ENCODE peak calls at places on chromosomes 6 and 20, in six cellular contexts. One of them, this sample, is unnamed. For H3K4me1, the result is how much of the 10 kb centered on the place peaks cover.

GRCh38 chr6:18259675-18260447 is 4.5 kb downstream of the DEK start:
- DNase-seq in esophagus squamous epithelium: no peak
- DNase-seq in SJCRH30: no peak
- DNase-seq in ovary: no peak
- DNase-seq in adrenal gland: no peak
- DNase-seq in sigmoid colon: no peak
- DNase-seq in this sample: no peak

GRCh38 chr6:11604836-11605506 is 67.4 kb downstream of the TMEM170B start:
- DNase-seq in ovary: no peak
- DNase-seq in sigmoid colon: no peak
- DNase-seq in SJCRH30: no peak
- DNase-seq in adrenal gland: no peak
- DNase-seq in esophagus squamous epithelium: no peak
- DNase-seq in this sample: no peak

GRCh38 chr6:152094992-152095592 is 287.6 kb downstream of the ESR1 start:
- DNase-seq in sigmoid colon: peak
- DNase-seq in SJCRH30: peak
- DNase-seq in esophagus squamous epithelium: no peak
- DNase-seq in ovary: peak
- DNase-seq in adrenal gland: peak
- DNase-seq in this sample: peak

GRCh38 chr20:43669332-43669731 is 2.4 kb downstream of the MYBL2 start:
- DNase-seq in sigmoid colon: no peak
- DNase-seq in esophagus squamous epithelium: no peak
- DNase-seq in ovary: no peak
- DNase-seq in adrenal gland: peak
- DNase-seq in SJCRH30: no peak
- DNase-seq in this sample: no peak

GRCh38 chr6:140203611-140204553 is 829.4 kb upstream of the CITED2 start:
- DNase-seq in SJCRH30: no peak
- DNase-seq in sigmoid colon: no peak
- DNase-seq in adrenal gland: no peak
- DNase-seq in esophagus squamous epithelium: no peak
- DNase-seq in ovary: no peak
- DNase-seq in this sample: no peak

GRCh38 chr6:6125495-6125894 is 118.8 kb upstream of the NRN1 start:
- DNase-seq in sigmoid colon: no peak
- DNase-seq in ovary: no peak
- DNase-seq in esophagus squamous epithelium: no peak
- DNase-seq in adrenal gland: no peak
- DNase-seq in SJCRH30: peak
- DNase-seq in this sample: no peak

GRCh38 chr6:13338038-13338437 is 9.7 kb upstream of the TBC1D7 start:
- DNase-seq in adrenal gland: no peak
- DNase-seq in SJCRH30: no peak
- DNase-seq in esophagus squamous epithelium: no peak
- DNase-seq in sigmoid colon: no peak
- DNase-seq in ovary: no peak
- DNase-seq in this sample: no peak

GRCh38 chr6:28245206-28245941 is 6.7 kb downstream of the ZKSCAN4 start:
- DNase-seq in sigmoid colon: no peak
- DNase-seq in ovary: no peak
- DNase-seq in esophagus squamous epithelium: no peak
- DNase-seq in SJCRH30: no peak
- DNase-seq in adrenal gland: no peak
- DNase-seq in this sample: no peak

GRCh38 chr6:121260651-121261102 is 73.6 kb downstream of the TBC1D32 start:
- DNase-seq in adrenal gland: no peak
- DNase-seq in sigmoid colon: no peak
- DNase-seq in esophagus squamous epithelium: no peak
- DNase-seq in ovary: no peak
- DNase-seq in SJCRH30: peak
- DNase-seq in this sample: peak

GRCh38 chr20:38429301-38429700 is 5.8 kb downstream of the SNHG17 start:
- DNase-seq in sigmoid colon: no peak
- DNase-seq in ovary: no peak
- DNase-seq in SJCRH30: no peak
- DNase-seq in adrenal gland: no peak
- DNase-seq in esophagus squamous epithelium: no peak
- DNase-seq in this sample: no peak

GRCh38 chr6:145051661-145052060 is 683.7 kb downstream of the EPM2A start:
- DNase-seq in sigmoid colon: no peak
- DNase-seq in adrenal gland: no peak
- DNase-seq in ovary: no peak
- DNase-seq in esophagus squamous epithelium: no peak
- DNase-seq in SJCRH30: no peak
- DNase-seq in this sample: no peak

GRCh38 chr6:117920493-117920845 is 13.4 kb downstream of the SLC35F1 start:
- DNase-seq in esophagus squamous epithelium: no peak
- DNase-seq in ovary: no peak
- DNase-seq in adrenal gland: no peak
- DNase-seq in sigmoid colon: no peak
- DNase-seq in SJCRH30: no peak
- DNase-seq in this sample: no peak

GRCh38 chr6:33613146-33613793 is 7.9 kb upstream of the ITPR3 start:
- DNase-seq in esophagus squamous epithelium: no peak
- DNase-seq in adrenal gland: no peak
- DNase-seq in ovary: no peak
- DNase-seq in SJCRH30: no peak
- DNase-seq in sigmoid colon: no peak
- DNase-seq in this sample: no peak

GRCh38 chr20:20225325-20225724 is 142.6 kb upstream of the INSM1 start:
- DNase-seq in esophagus squamous epithelium: no peak
- DNase-seq in ovary: no peak
- DNase-seq in sigmoid colon: no peak
- DNase-seq in SJCRH30: peak
- DNase-seq in adrenal gland: no peak
- DNase-seq in this sample: no peak

GRCh38 chr6:125841356-125842090 is 50.8 kb downstream of the NCOA7 start:
- DNase-seq in esophagus squamous epithelium: no peak
- DNase-seq in adrenal gland: no peak
- DNase-seq in SJCRH30: no peak
- DNase-seq in sigmoid colon: no peak
- DNase-seq in ovary: no peak
- DNase-seq in this sample: no peak

GRCh38 chr6:143514996-143515760 is 3.7 kb upstream of the FUCA2 start:
- DNase-seq in ovary: peak
- DNase-seq in esophagus squamous epithelium: no peak
- DNase-seq in adrenal gland: peak
- DNase-seq in SJCRH30: peak
- DNase-seq in sigmoid colon: peak
- DNase-seq in this sample: peak

DNA sequence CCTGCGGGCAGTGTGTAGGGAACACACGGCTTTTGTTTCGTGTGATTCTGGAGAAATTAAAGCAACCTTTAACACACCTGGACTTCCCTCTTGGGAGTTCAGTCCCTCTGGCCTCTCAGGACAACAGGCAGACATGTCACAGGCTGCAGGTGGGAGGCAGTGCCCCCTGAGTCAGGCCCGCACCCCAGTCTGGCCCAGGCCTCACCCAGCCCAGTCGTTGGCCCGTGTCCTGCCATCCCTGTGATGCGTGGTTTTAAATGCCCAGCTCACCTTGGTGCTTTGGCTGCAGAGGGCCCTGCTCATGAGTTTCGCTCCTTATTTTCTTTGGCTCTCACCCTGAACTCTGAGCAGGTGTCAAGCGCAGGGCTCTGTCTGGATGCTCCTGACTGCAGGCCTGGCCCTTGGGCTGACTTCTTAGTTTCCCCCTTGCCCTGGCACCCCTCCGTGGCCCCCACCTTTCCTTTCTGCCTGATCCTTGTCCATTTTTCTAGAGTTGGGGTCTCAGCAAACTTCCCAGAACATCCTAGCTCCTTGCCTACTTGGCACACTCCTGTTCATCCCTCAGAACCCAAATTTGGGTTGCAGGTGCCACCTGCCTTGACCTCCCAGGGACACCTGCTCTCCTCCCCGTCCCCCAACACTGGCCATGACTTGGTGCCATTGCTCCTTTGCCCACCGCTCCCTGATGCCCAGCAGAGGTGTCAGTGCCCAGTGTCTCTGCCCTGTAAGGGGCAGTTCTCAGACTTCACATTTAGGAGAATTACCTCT is 2.2 kb upstream of the CABLES2 start:
- DNase-seq in SJCRH30: no peak
- DNase-seq in sigmoid colon: no peak
- DNase-seq in adrenal gland: no peak
- DNase-seq in ovary: no peak
- DNase-seq in esophagus squamous epithelium: no peak
- DNase-seq in this sample: no peak
- H3K4me1 ChIP-seq in SJCRH30: under half
- H3K4me1 ChIP-seq in sigmoid colon: under half
- H3K4me1 ChIP-seq in adrenal gland: under half
- H3K4me1 ChIP-seq in ovary: under half
- H3K4me1 ChIP-seq in esophagus squamous epithelium: under half
- H3K4me1 ChIP-seq in this sample: under half

DNA sequence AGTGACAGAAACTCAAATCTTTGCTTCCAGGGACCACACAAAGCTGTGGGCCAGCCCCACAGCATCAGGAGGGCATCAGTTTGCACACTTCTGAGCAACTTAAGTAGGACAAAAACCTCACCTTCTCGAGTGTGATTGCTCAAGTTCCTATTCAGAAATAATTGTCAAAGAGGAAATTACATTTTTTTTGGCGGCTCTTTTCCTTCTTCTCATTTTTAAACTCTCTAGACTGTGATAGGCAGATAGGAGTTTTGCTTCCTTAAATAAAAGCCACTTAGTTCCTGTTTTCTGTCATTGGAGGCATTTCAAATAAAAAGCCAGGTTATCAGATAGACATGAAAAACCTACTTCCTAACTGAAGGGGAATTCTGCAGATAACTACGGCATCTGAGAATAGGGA is 11.2 kb upstream of the TAGAP start:
- DNase-seq in esophagus squamous epithelium: no peak
- DNase-seq in sigmoid colon: no peak
- DNase-seq in SJCRH30: no peak
- DNase-seq in ovary: no peak
- DNase-seq in adrenal gland: no peak
- DNase-seq in this sample: no peak
- H3K27ac ChIP-seq in esophagus squamous epithelium: no peak
- H3K27ac ChIP-seq in sigmoid colon: peak
- H3K27ac ChIP-seq in SJCRH30: no peak
- H3K27ac ChIP-seq in ovary: no peak
- H3K27ac ChIP-seq in adrenal gland: no peak
- H3K27ac ChIP-seq in this sample: no peak

GRCh38 chr6:21861942-21862341 is 268.4 kb downstream of the SOX4 start:
- DNase-seq in sigmoid colon: no peak
- DNase-seq in adrenal gland: no peak
- DNase-seq in SJCRH30: no peak
- DNase-seq in ovary: no peak
- DNase-seq in esophagus squamous epithelium: no peak
- DNase-seq in this sample: no peak
- H3K4me1 ChIP-seq in sigmoid colon: under half
- H3K4me1 ChIP-seq in adrenal gland: under half
- H3K4me1 ChIP-seq in SJCRH30: under half
- H3K4me1 ChIP-seq in ovary: under half
- H3K4me1 ChIP-seq in esophagus squamous epithelium: under half
- H3K4me1 ChIP-seq in this sample: under half

GRCh38 chr20:1934578-1935573 is 39.7 kb downstream of the SIRPA start:
- DNase-seq in ovary: peak
- DNase-seq in esophagus squamous epithelium: no peak
- DNase-seq in SJCRH30: no peak
- DNase-seq in adrenal gland: peak
- DNase-seq in sigmoid colon: peak
- DNase-seq in this sample: no peak
- H3K27ac ChIP-seq in ovary: no peak
- H3K27ac ChIP-seq in esophagus squamous epithelium: no peak
- H3K27ac ChIP-seq in SJCRH30: no peak
- H3K27ac ChIP-seq in adrenal gland: peak
- H3K27ac ChIP-seq in sigmoid colon: peak
- H3K27ac ChIP-seq in this sample: peak

GRCh38 chr6:14431375-14432330 is 314.1 kb downstream of the CD83 start:
- DNase-seq in SJCRH30: no peak
- DNase-seq in ovary: no peak
- DNase-seq in esophagus squamous epithelium: no peak
- DNase-seq in adrenal gland: no peak
- DNase-seq in sigmoid colon: no peak
- DNase-seq in this sample: no peak

GRCh38 chr6:14430218-14430617 is 312.6 kb downstream of the CD83 start:
- DNase-seq in adrenal gland: no peak
- DNase-seq in esophagus squamous epithelium: no peak
- DNase-seq in sigmoid colon: no peak
- DNase-seq in SJCRH30: no peak
- DNase-seq in ovary: no peak
- DNase-seq in this sample: no peak

GRCh38 chr6:14426281-14426680 is 308.7 kb downstream of the CD83 start:
- DNase-seq in SJCRH30: no peak
- DNase-seq in esophagus squamous epithelium: no peak
- DNase-seq in adrenal gland: no peak
- DNase-seq in ovary: no peak
- DNase-seq in sigmoid colon: no peak
- DNase-seq in this sample: no peak

GRCh38 chr6:14428269-14428668 is 310.7 kb downstream of the CD83 start:
- DNase-seq in ovary: no peak
- DNase-seq in sigmoid colon: no peak
- DNase-seq in esophagus squamous epithelium: no peak
- DNase-seq in SJCRH30: no peak
- DNase-seq in adrenal gland: no peak
- DNase-seq in this sample: no peak

DNA sequence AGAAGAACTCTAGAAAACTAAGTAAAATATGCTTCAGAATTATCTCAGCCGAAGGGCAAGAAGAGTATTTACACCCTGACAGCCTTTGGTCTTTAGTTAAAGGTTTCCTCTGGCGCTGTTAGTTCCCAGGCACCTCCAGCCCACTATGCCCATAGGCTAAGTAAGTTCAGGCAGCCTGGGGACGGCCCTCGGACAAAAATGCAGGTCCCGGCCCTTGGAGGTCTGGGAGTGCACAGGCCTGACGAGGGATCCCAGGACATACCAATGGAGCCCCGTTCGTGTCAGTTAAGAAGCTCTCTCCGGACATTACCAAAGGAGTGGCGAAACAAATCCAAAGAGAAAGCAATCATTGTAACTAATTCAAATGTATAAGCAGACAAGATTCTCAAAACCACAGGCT is 311.8 kb downstream of the CD83 start:
- DNase-seq in sigmoid colon: no peak
- DNase-seq in adrenal gland: no peak
- DNase-seq in esophagus squamous epithelium: no peak
- DNase-seq in SJCRH30: no peak
- DNase-seq in ovary: no peak
- DNase-seq in this sample: no peak
- H3K4me1 ChIP-seq in sigmoid colon: under half
- H3K4me1 ChIP-seq in adrenal gland: under half
- H3K4me1 ChIP-seq in esophagus squamous epithelium: under half
- H3K4me1 ChIP-seq in SJCRH30: under half
- H3K4me1 ChIP-seq in ovary: under half
- H3K4me1 ChIP-seq in this sample: under half

DNA sequence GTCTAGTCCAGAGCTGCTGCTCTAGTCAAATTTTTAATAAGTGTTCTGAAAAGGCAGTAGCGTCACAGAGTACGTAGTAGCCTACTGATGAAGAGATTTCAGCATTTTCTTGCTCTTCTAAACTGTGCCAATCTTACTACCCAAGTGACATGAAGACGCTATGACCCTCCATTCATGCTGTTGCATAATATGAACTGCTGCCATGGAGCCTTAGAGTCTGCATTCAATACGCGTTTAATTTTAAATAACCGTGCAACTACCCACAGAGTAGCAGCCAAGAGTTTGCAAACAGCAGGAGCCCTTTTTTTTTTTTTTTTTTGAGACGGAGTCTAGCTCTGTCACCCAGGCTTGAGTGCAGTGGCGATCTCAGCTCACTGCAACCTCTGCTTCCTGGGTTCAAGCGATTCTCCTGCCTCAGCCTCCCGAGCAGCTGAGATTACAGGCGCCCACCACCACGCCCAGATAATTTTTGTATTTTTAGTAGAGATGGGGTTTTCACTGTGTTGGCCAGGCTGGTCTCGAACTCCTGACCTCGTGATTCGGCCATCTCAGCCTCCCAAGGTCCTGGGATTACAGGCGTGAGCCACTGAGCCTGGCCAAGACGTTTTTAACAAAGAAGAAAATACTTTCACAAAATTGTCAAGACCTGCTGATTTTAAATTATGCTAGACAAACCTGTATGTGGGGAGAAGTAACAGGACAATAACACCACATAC is 44.3 kb downstream of the EZR start:
- DNase-seq in adrenal gland: no peak
- DNase-seq in sigmoid colon: peak
- DNase-seq in esophagus squamous epithelium: no peak
- DNase-seq in SJCRH30: no peak
- DNase-seq in ovary: no peak
- DNase-seq in this sample: no peak
- H3K27ac ChIP-seq in adrenal gland: no peak
- H3K27ac ChIP-seq in sigmoid colon: no peak
- H3K27ac ChIP-seq in esophagus squamous epithelium: peak
- H3K27ac ChIP-seq in SJCRH30: no peak
- H3K27ac ChIP-seq in ovary: no peak
- H3K27ac ChIP-seq in this sample: no peak